ENCODE peak calls at places on chromosomes 13 and 19, in four cellular contexts. J, H, K and V are unnamed samples.

GRCh38 chr19:27741236-27741635 is 1471.7 kb downstream of the UQCRFS1 start:
- DNase-seq in J (no peak), H (no peak), K (no peak), V (peak)

GRCh38 chr19:5360003-5360820 is 19.6 kb upstream of the PTPRS start:
- DNase-seq in J (no peak), H (no peak), K (no peak), V (no peak)

GRCh38 chr19:1752757-1753728 is at the start of gene ONECUT3:
- DNase-seq in J (no peak), H (no peak), K (no peak), V (no peak)

GRCh38 chr13:53045110-53045509 is 16.5 kb downstream of the OLFM4 start:
- DNase-seq in J (no peak), H (no peak), K (no peak), V (no peak)

GRCh38 chr19:47036233-47036651 is 12.2 kb downstream of the TMEM160 start:
- DNase-seq in J (peak), H (peak), K (no peak), V (no peak)

GRCh38 chr19:38912600-38913514 is 871 bp upstream of the CCER2 start:
- DNase-seq in J (no peak), H (peak), K (no peak), V (no peak)

GRCh38 chr19:43439183-43440063 is 24.7 kb downstream of the TEX101 start:
- DNase-seq in J (peak), H (peak), K (no peak), V (no peak)

GRCh38 chr19:3525052-3525451 is 13.9 kb upstream of the TEKTIP1 start:
- DNase-seq in J (no peak), H (no peak), K (no peak), V (no peak)

GRCh38 chr13:76019421-76020044 is 383.4 kb downstream of the LMO7 start:
- DNase-seq in J (no peak), H (peak), K (peak), V (peak)

GRCh38 chr13:64810701-64811258 is 2419.4 kb downstream of the PCDH9 start:
- DNase-seq in J (no peak), H (no peak), K (no peak), V (no peak)

GRCh38 chr19:15198006-15198356 is 2.8 kb downstream of the NOTCH3 start:
- DNase-seq in J (no peak), H (no peak), K (no peak), V (no peak)

GRCh38 chr13:94825507-94825906 is 113.2 kb upstream of the SOX21 start:
- DNase-seq in J (peak), H (no peak), K (peak), V (peak)

GRCh38 chr13:32791545-32792172 is 205.4 kb downstream of the PDS5B start:
- DNase-seq in J (no peak), H (peak), K (no peak), V (no peak)

GRCh38 chr13:36696410-36696809 is 22.6 kb downstream of the SERTM1 start:
- DNase-seq in J (no peak), H (no peak), K (no peak), V (no peak)

GRCh38 chr19:38692458-38693379 is 45.3 kb downstream of the ACTN4 start:
- DNase-seq in J (no peak), H (no peak), K (no peak), V (no peak)

GRCh38 chr13:66001136-66001535 is 1229.0 kb downstream of the PCDH9 start:
- DNase-seq in J (no peak), H (no peak), K (no peak), V (no peak)

GRCh38 chr19:10517760-10518443 is 655 bp upstream of the S1PR5 start:
- DNase-seq in J (no peak), H (no peak), K (peak), V (peak)

GRCh38 chr19:40163541-40164129 is 27.6 kb upstream of the MAP3K10 start:
- DNase-seq in J (no peak), H (no peak), K (no peak), V (no peak)

GRCh38 chr19:7554990-7555864 is 19.7 kb downstream of the PNPLA6 start:
- DNase-seq in J (no peak), H (peak), K (no peak), V (no peak)

GRCh38 chr13:101111894-101112293 is 304.4 kb downstream of the NALCN start:
- DNase-seq in J (no peak), H (no peak), K (no peak), V (no peak)

GRCh38 chr19:40335855-40336700 is 12.1 kb downstream of the C19orf47 start:
- DNase-seq in J (peak), H (no peak), K (no peak), V (no peak)

GRCh38 chr19:50565984-50566903 is 2.0 kb downstream of the LRRC4B start:
- DNase-seq in J (no peak), H (peak), K (peak), V (peak)

GRCh38 chr19:17183271-17183757 is 31.8 kb upstream of the USE1 start:
- DNase-seq in J (no peak), H (peak), K (no peak), V (no peak)